ENCODE peak calls at places on chromosomes 13 and 19, in eight cellular contexts. Q, N, I, A, Z, F, S and E are unnamed samples.

GRCh38 chr19:48443731-48444128 is 2.1 kb upstream of the GRWD1 start:
- DNase-seq in Z (no peak), N (no peak), Q (no peak), A (no peak), I (no peak), S (no peak), F (no peak), E (no peak)

GRCh38 chr13:102779426-102780159 is 6.0 kb upstream of the TEX30 start:
- DNase-seq in F (no peak), Z (no peak), I (no peak), Q (no peak), N (no peak), A (no peak), S (no peak), E (no peak)

GRCh38 chr19:43901395-43902390 is 33.4 kb downstream of the ZNF45 start:
- DNase-seq in A (peak), Q (peak), Z (peak), S (peak), F (peak), N (peak), I (peak), E (peak)

GRCh38 chr19:33048806-33049676 is 15.6 kb downstream of the RHPN2 start:
- DNase-seq in N (no peak), Q (no peak), I (peak), F (no peak), A (peak), Z (no peak), S (no peak), E (peak)

GRCh38 chr19:38693380-38694223 is 46.2 kb downstream of the ACTN4 start:
- DNase-seq in I (peak), Z (no peak), F (no peak), N (no peak), A (no peak), S (no peak), Q (no peak), E (peak)

GRCh38 chr19:4567584-4568071 is 8.1 kb upstream of the SEMA6B start:
- DNase-seq in I (peak), F (no peak), Q (no peak), S (no peak), A (peak), N (peak), Z (peak), E (peak)

GRCh38 chr19:1081301-1082164 is 13.6 kb downstream of the POLR2E start:
- DNase-seq in Q (no peak), F (no peak), I (peak), N (peak), A (no peak), S (no peak), Z (no peak), E (no peak)

GRCh38 chr13:110382229-110382628 is 75.1 kb downstream of the COL4A2 start:
- DNase-seq in Q (no peak), S (no peak), N (no peak), Z (no peak), F (no peak), A (no peak), I (no peak), E (peak)

GRCh38 chr13:108525867-108526266 is 103.5 kb upstream of the MYO16 start:
- DNase-seq in F (no peak), I (no peak), Q (no peak), S (no peak), A (no peak), N (no peak), Z (no peak), E (no peak)

GRCh38 chr13:33761744-33762143 is 56.2 kb upstream of the RFC3 start:
- DNase-seq in A (peak), N (no peak), S (no peak), Z (no peak), Q (no peak), F (no peak), I (peak), E (no peak)

GRCh38 chr19:44260343-44260681 is 626 bp downstream of the ZNF233 start:
- DNase-seq in N (peak), S (no peak), Q (no peak), Z (no peak), I (no peak), A (peak), F (no peak), E (no peak)

GRCh38 chr13:59447846-59448620 is 715.7 kb downstream of the DIAPH3 start:
- DNase-seq in S (no peak), N (no peak), Z (no peak), I (peak), Q (no peak), F (no peak), A (no peak), E (peak)

GRCh38 chr19:5050905-5051304 is 82.0 kb downstream of the KDM4B start:
- DNase-seq in Q (no peak), N (no peak), Z (no peak), F (no peak), A (no peak), I (no peak), S (no peak), E (no peak)